ENCODE peak calls at places on chromosomes 11 and 22, in six cellular contexts. R is ACHN, Q is AG04450, E is small intestine, L is mesothelial cell of epicardium, B is heart right ventricle. F is an unnamed sample.
A peak's percentile ranks its signal among the peaks of the same experiment; 100 is the strongest.

GRCh38 chr11:63510360-63511130 is 4.7 kb downstream of the LGALS12 start:
- DNase-seq in B (no peak), L (no peak), Q (no peak), R (no peak), E (no peak), F (peak; percentile 78)

GRCh38 chr11:35059040-35059439 is 79.9 kb upstream of the CD44 start:
- DNase-seq in L (no peak), R (no peak), E (no peak), Q (no peak), B (no peak), F (no peak)

GRCh38 chr11:119365071-119365591 is 16.4 kb downstream of the USP2 start:
- DNase-seq in R (no peak), E (no peak), L (no peak), Q (no peak), B (no peak), F (no peak)

GRCh38 chr22:43945632-43946390 is 9.4 kb upstream of the SAMM50 start:
- DNase-seq in R (peak; percentile 55), B (peak; percentile 53), L (no peak), Q (no peak), E (peak; percentile 70), F (peak; percentile 47)

GRCh38 chr11:118653684-118654390 is 25.6 kb downstream of the TREH start:
- DNase-seq in Q (no peak), E (no peak), L (no peak), B (no peak), R (no peak), F (no peak)

GRCh38 chr22:46897246-46897623 is 134.8 kb downstream of the TBC1D22A start:
- DNase-seq in Q (no peak), L (no peak), B (no peak), E (no peak), R (no peak), F (no peak)

GRCh38 chr11:68255526-68255925 is 16.2 kb downstream of the C11orf24 start:
- DNase-seq in L (no peak), B (no peak), E (no peak), Q (no peak), R (no peak), F (no peak)

GRCh38 chr11:119338318-119338890 is 2.3 kb downstream of the C1QTNF5 start:
- DNase-seq in Q (no peak), R (peak; percentile 72), E (peak; percentile 70), B (no peak), L (peak; percentile 52), F (peak; percentile 77)

GRCh38 chr11:1382831-1383607 is 6.7 kb upstream of the BRSK2 start:
- DNase-seq in E (peak; percentile 56), L (no peak), R (peak; percentile 49), Q (peak; percentile 26), B (peak; percentile 79), F (peak; percentile 95)

GRCh38 chr22:37546436-37547248 is 13.6 kb upstream of the CDC42EP1 start:
- DNase-seq in R (no peak), Q (no peak), E (no peak), B (peak; percentile 75), L (no peak), F (peak; percentile 86)

GRCh38 chr11:126140932-126141291 is 70.5 kb downstream of the RPUSD4 start:
- DNase-seq in E (no peak), Q (no peak), B (peak; percentile 60), R (no peak), L (no peak), F (no peak)

GRCh38 chr11:111762981-111763643 is 3.1 kb downstream of the PPP2R1B start:
- DNase-seq in Q (no peak), R (no peak), L (no peak), E (no peak), B (no peak), F (no peak)

GRCh38 chr11:63534076-63534475 is 2.5 kb upstream of the PLAAT4 start:
- DNase-seq in Q (no peak), R (no peak), L (no peak), B (no peak), E (no peak), F (no peak)

GRCh38 chr11:7600205-7600775 is 73.0 kb downstream of the CYB5R2 start:
- DNase-seq in E (peak; percentile 42), B (no peak), L (no peak), Q (peak; percentile 42), R (no peak), F (peak; percentile 91)

GRCh38 chr11:106480581-106481185 is 403.2 kb downstream of the AASDHPPT start:
- DNase-seq in Q (no peak), L (no peak), R (no peak), B (no peak), E (no peak), F (no peak)

GRCh38 chr11:16924462-16924825 is 89.8 kb downstream of the PLEKHA7 start:
- DNase-seq in E (no peak), R (no peak), B (no peak), Q (no peak), L (no peak), F (no peak)

GRCh38 chr22:36419912-36420882 is 32.4 kb upstream of the MYH9 start:
- DNase-seq in L (no peak), E (peak; percentile 76), Q (no peak), B (no peak), R (no peak), F (no peak)

GRCh38 chr11:36227044-36227443 is 62.2 kb downstream of the COMMD9 start:
- DNase-seq in L (no peak), Q (no peak), R (no peak), B (no peak), E (no peak), F (no peak)

GRCh38 chr22:47434336-47435203 is 672.1 kb downstream of the TBC1D22A start:
- DNase-seq in R (no peak), Q (no peak), E (no peak), L (no peak), B (no peak), F (no peak)

GRCh38 chr11:74646215-74646614 is 53.8 kb downstream of the POLD3 start:
- DNase-seq in L (no peak), R (no peak), E (no peak), Q (no peak), B (no peak), F (no peak)

GRCh38 chr11:130159657-130160459 is at the start of gene ST14:
- DNase-seq in B (no peak), E (peak; percentile 85), Q (no peak), R (no peak), L (no peak), F (peak; percentile 80)

GRCh38 chr11:123478352-123478986 is 48.4 kb downstream of the GRAMD1B start:
- DNase-seq in B (peak; percentile 33), R (peak; percentile 74), E (peak; percentile 72), L (no peak), Q (peak; percentile 63), F (peak; percentile 36)

GRCh38 chr11:34027516-34028406 is 23.8 kb upstream of the CAPRIN1 start:
- DNase-seq in Q (no peak), L (no peak), B (no peak), R (no peak), E (peak; percentile 92), F (no peak)

F was measured in upper lobe of left lung.